ENCODE peak calls at places on chromosome 7, in six cellular contexts. K is occipital lobe; W is CD8-positive, alpha-beta memory T cell; L is NCI-H1092; J is stimulated activated naive CD4-positive, alpha-beta T cell; N is activated gamma-delta T cell. Z is an unnamed sample.

GRCh38 chr7:100540073-100540723 is 1.2 kb downstream of the AGFG2 start:
- DNase-seq in N (no peak), W (no peak), L (no peak), K (no peak), J (no peak), Z (no peak)

GRCh38 chr7:78326189-78326588 is 527.6 kb downstream of the PHTF2 start:
- DNase-seq in W (no peak), J (no peak), N (no peak), K (no peak), L (no peak), Z (no peak)

GRCh38 chr7:50733552-50733951 is 49.1 kb downstream of the GRB10 start:
- DNase-seq in W (no peak), J (no peak), L (no peak), K (no peak), N (no peak), Z (no peak)

GRCh38 chr7:129363-130221 is 62.8 kb upstream of the FAM20C start:
- DNase-seq in J (no peak), L (peak), K (peak), W (no peak), N (no peak), Z (no peak)

GRCh38 chr7:150357771-150358427 is 10.7 kb upstream of the REPIN1 start:
- DNase-seq in L (no peak), K (no peak), N (no peak), W (no peak), J (no peak), Z (no peak)

GRCh38 chr7:1667566-1668485 is 2.3 kb upstream of the ELFN1 start:
- DNase-seq in K (no peak), W (peak), L (no peak), J (no peak), N (no peak), Z (no peak)

GRCh38 chr7:113292105-113292504 is 173.8 kb upstream of the SMIM30 start:
- DNase-seq in L (no peak), J (no peak), W (no peak), K (no peak), N (no peak), Z (no peak)

GRCh38 chr7:92260248-92260781 is 14.5 kb downstream of the ANKIB1 start:
- DNase-seq in W (no peak), J (no peak), L (no peak), K (no peak), N (no peak), Z (no peak)

GRCh38 chr7:55483061-55483460 is 89.2 kb downstream of the VOPP1 start:
- DNase-seq in K (no peak), W (no peak), J (no peak), L (no peak), N (no peak), Z (no peak)

GRCh38 chr7:5637415-5637814 is 144.0 kb downstream of the RNF216 start:
- DNase-seq in J (no peak), W (no peak), L (no peak), N (no peak), K (no peak), Z (no peak)

GRCh38 chr7:49643750-49644149 is 129.7 kb upstream of the VWC2 start:
- DNase-seq in W (no peak), N (no peak), K (no peak), L (no peak), J (no peak), Z (no peak)

GRCh38 chr7:20895563-20895962 is 108.9 kb upstream of the SP8 start:
- DNase-seq in L (no peak), K (no peak), N (no peak), W (no peak), J (no peak), Z (no peak)

GRCh38 chr7:106538638-106539037 is 122.3 kb downstream of the CCDC71L start:
- DNase-seq in N (no peak), K (no peak), W (no peak), L (no peak), J (no peak), Z (no peak)

GRCh38 chr7:139660317-139661042 is 117.3 kb downstream of the HIPK2 start:
- DNase-seq in W (no peak), K (no peak), N (no peak), L (no peak), J (no peak), Z (no peak)

GRCh38 chr7:78412216-78412858 is 613.8 kb downstream of the PHTF2 start:
- DNase-seq in J (no peak), W (no peak), N (no peak), L (no peak), K (no peak), Z (no peak)

GRCh38 chr7:66050990-66051424 is 24.6 kb upstream of the ASL start:
- DNase-seq in W (no peak), N (no peak), L (no peak), K (no peak), J (no peak), Z (no peak)

GRCh38 chr7:42164946-42165345 is 72.1 kb downstream of the GLI3 start:
- DNase-seq in J (no peak), L (no peak), K (no peak), W (no peak), N (no peak), Z (no peak)

GRCh38 chr7:142131439-142131838 is 19.9 kb downstream of the MGAM2 start:
- DNase-seq in K (no peak), N (no peak), J (no peak), W (no peak), L (no peak), Z (no peak)

GRCh38 chr7:43700646-43701501 is 28.4 kb downstream of the COA1 start:
- DNase-seq in N (no peak), W (no peak), J (no peak), K (no peak), L (no peak), Z (no peak)

GRCh38 chr7:69619619-69620018 is 21.3 kb downstream of the AUTS2 start:
- DNase-seq in W (no peak), J (no peak), L (no peak), K (no peak), N (no peak), Z (no peak)

GRCh38 chr7:18119985-18120384 is 92.3 kb upstream of the PRPS1L1 start:
- DNase-seq in L (no peak), K (no peak), N (no peak), J (no peak), W (no peak), Z (no peak)

GRCh38 chr7:25391295-25391861 is 163.1 kb upstream of the NPVF start:
- DNase-seq in W (no peak), L (no peak), J (no peak), N (no peak), K (no peak), Z (peak)

GRCh38 chr7:54813398-54813797 is 54.4 kb upstream of the SEC61G start:
- DNase-seq in W (no peak), N (no peak), L (no peak), K (peak), J (no peak), Z (no peak)

GRCh38 chr7:16747095-16747494 is 6.5 kb upstream of the TSPAN13 start:
- DNase-seq in J (no peak), N (no peak), K (no peak), W (no peak), L (no peak), Z (no peak)

GRCh38 chr7:56105508-56105907 is 768 bp downstream of the CHCHD2 start:
- DNase-seq in J (peak), N (no peak), K (no peak), W (peak), L (no peak), Z (no peak)

GRCh38 chr7:128398016-128398840 is 11.6 kb downstream of the IMPDH1 start:
- DNase-seq in L (peak), K (peak), J (no peak), N (no peak), W (peak), Z (peak)

GRCh38 chr7:80591654-80592053 is 46.8 kb upstream of the CD36 start:
- DNase-seq in N (no peak), W (no peak), L (no peak), K (no peak), J (no peak), Z (no peak)

GRCh38 chr7:127632276-127632910 is 14.5 kb upstream of the PAX4 start:
- DNase-seq in L (no peak), W (no peak), K (no peak), J (no peak), N (no peak), Z (no peak)

GRCh38 chr7:80372415-80372814 is 139.4 kb downstream of the GNAT3 start:
- DNase-seq in J (no peak), L (no peak), K (no peak), W (no peak), N (no peak), Z (no peak)